ENCODE peak calls at places on chromosomes 6 and 20, in four cellular contexts. G is AG04449, C is HL-60, D is H9. S is an unnamed sample.

GRCh38 chr6:41712651-41713103 is 22.7 kb downstream of the TFEB start:
- DNase-seq in C (peak), G (no peak), D (no peak), S (no peak)

GRCh38 chr6:41638002-41638800 is at the start of gene MDFI:
- DNase-seq in C (no peak), D (peak), G (no peak), S (no peak)

GRCh38 chr20:40160151-40160550 is 528.9 kb downstream of the MAFB start:
- DNase-seq in G (no peak), C (peak), D (peak), S (peak)

GRCh38 chr6:153145591-153145990 is 14.5 kb upstream of the RGS17 start:
- DNase-seq in C (no peak), G (no peak), D (peak), S (no peak)

GRCh38 chr20:57749131-57749690 is 39.4 kb upstream of the PMEPA1 start:
- DNase-seq in G (no peak), D (no peak), C (no peak), S (no peak)

GRCh38 chr6:139597781-139598368 is 223.4 kb upstream of the CITED2 start:
- DNase-seq in C (no peak), G (peak), D (no peak), S (no peak)

GRCh38 chr6:25689966-25690365 is 38.0 kb downstream of the SCGN start:
- DNase-seq in C (no peak), G (no peak), D (no peak), S (no peak)

GRCh38 chr6:9404351-9405146 is 969.2 kb upstream of the SLC35B3 start:
- DNase-seq in D (no peak), C (no peak), G (no peak), S (no peak)

GRCh38 chr6:166241974-166242373 is 66.2 kb downstream of the PRR18 start:
- DNase-seq in G (no peak), C (no peak), D (no peak), S (no peak)

GRCh38 chr6:19925533-19925932 is 88.4 kb downstream of the ID4 start:
- DNase-seq in D (no peak), G (no peak), C (no peak), S (no peak)

GRCh38 chr6:42974919-42975505 is 4.0 kb downstream of the PEX6 start:
- DNase-seq in D (no peak), C (no peak), G (no peak), S (no peak)

GRCh38 chr6:15550724-15551123 is 112.1 kb downstream of the DTNBP1 start:
- DNase-seq in G (no peak), D (no peak), C (no peak), S (no peak)

GRCh38 chr6:28940294-28940858 is 16.6 kb upstream of the TRIM27 start:
- DNase-seq in C (no peak), D (peak), G (no peak), S (peak)

GRCh38 chr6:79421001-79421411 is 116.2 kb downstream of the LCA5 start:
- DNase-seq in D (no peak), G (peak), C (no peak), S (no peak)

GRCh38 chr20:4443016-4443415 is 278.7 kb upstream of the PRND start:
- DNase-seq in D (no peak), G (no peak), C (no peak), S (no peak)

GRCh38 chr20:38143646-38144554 is 21.2 kb downstream of the TGM2 start:
- DNase-seq in G (peak), D (no peak), C (peak), S (no peak)

GRCh38 chr6:55108469-55109130 is 65.7 kb upstream of the HCRTR2 start:
- DNase-seq in G (no peak), D (peak), C (no peak), S (peak)

GRCh38 chr6:29107758-29108157 is at the start of gene OR2J3:
- DNase-seq in C (no peak), D (no peak), G (no peak), S (no peak)

GRCh38 chr6:130322673-130323268 is 43.0 kb upstream of the TMEM200A start:
- DNase-seq in C (peak), G (peak), D (no peak), S (peak)

GRCh38 chr20:48742912-48743680 is 84.7 kb downstream of the PREX1 start:
- DNase-seq in C (no peak), G (no peak), D (no peak), S (no peak)

GRCh38 chr6:135655055-135655454 is 157.5 kb upstream of the AHI1 start:
- DNase-seq in C (no peak), D (no peak), G (no peak), S (no peak)

GRCh38 chr20:59403261-59403961 is 103.0 kb downstream of the EDN3 start:
- DNase-seq in D (peak), G (no peak), C (peak), S (peak)

GRCh38 chr6:25703005-25703404 is 51.0 kb downstream of the SCGN start:
- DNase-seq in G (no peak), C (no peak), D (no peak), S (no peak)

GRCh38 chr6:21831531-21832291 is 238.2 kb downstream of the SOX4 start:
- DNase-seq in G (peak), D (no peak), C (no peak), S (no peak)

GRCh38 chr6:7899046-7899888 is 11.3 kb downstream of the TXNDC5 start:
- DNase-seq in G (no peak), D (no peak), C (no peak), S (peak)

GRCh38 chr6:157537518-157537917 is 156.5 kb downstream of the ZDHHC14 start:
- DNase-seq in C (no peak), G (no peak), D (no peak), S (no peak)

GRCh38 chr6:3855866-3856265 is 6.7 kb downstream of the FAM50B start:
- DNase-seq in G (no peak), D (no peak), C (no peak), S (no peak)

GRCh38 chr6:147699637-147700036 is 191.1 kb downstream of the SAMD5 start:
- DNase-seq in G (no peak), C (no peak), D (no peak), S (no peak)

GRCh38 chr6:22108199-22108598 is 188.6 kb downstream of the PRL start:
- DNase-seq in G (no peak), C (no peak), D (no peak), S (no peak)

GRCh38 chr6:165119231-165120020 is 190.0 kb downstream of the C6orf118 start:
- DNase-seq in D (no peak), G (no peak), C (no peak), S (no peak)

GRCh38 chr6:90284745-90285481 is 11.7 kb downstream of the BACH2 start:
- DNase-seq in G (no peak), D (no peak), C (no peak), S (no peak)

GRCh38 chr20:32437391-32438074 is 79.4 kb downstream of the ASXL1 start:
- DNase-seq in D (no peak), G (no peak), C (no peak), S (no peak)
- TF ChIP-seq CTCF in D (peak), G (no peak), C (no peak), S (peak)

GRCh38 chr20:371755-372542 is 8.6 kb upstream of the TRIB3 start:
- DNase-seq in G (no peak), D (no peak), C (peak), S (no peak)
- TF ChIP-seq CTCF in G (no peak), D (no peak), C (no peak), S (no peak)

DNA sequence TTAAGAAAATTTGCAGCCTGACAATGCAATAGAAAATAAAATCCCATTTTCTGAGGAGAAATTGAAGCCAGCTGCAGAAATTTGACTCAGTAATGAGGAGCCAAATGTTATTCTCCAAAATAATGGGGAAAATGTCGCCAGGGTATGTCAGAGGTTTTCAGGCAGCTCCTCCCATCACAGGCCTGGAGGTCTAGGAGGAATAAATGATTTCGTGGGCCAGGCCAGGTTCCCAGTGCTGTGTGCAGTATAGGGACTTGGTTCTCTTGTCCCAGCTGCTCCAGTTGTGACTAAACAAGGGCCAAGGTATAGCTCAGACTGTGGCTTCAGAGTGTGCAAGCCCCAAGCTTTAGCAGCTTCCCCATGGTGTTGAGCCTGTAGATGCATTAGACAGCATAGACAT is 1240.8 kb upstream of the ADGRB3 start:
- DNase-seq in D (no peak), G (no peak), C (no peak), S (no peak)
- TF ChIP-seq CTCF in D (no peak), G (no peak), C (no peak), S (no peak)

DNA sequence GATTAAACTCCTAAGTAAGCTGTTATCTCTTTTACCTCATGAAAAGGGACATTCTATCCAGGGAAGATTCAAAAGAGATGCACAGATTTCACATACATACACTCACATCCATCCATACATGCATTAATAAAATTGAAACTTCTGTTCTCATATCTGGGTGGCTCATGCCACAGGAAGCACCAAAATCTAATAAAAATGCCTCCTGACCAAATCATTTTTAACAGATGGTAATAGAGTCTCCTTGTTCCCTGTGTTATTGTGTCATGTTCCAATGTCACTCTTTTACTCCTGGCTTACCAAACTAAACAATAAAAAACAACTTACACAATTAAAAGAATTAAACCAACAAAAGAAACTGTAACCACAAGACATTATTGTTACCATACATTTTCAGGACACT is 742.1 kb upstream of the MANEA start:
- DNase-seq in C (no peak), D (no peak), G (no peak), S (no peak)
- TF ChIP-seq CTCF in C (no peak), D (no peak), G (no peak), S (no peak)

DNA sequence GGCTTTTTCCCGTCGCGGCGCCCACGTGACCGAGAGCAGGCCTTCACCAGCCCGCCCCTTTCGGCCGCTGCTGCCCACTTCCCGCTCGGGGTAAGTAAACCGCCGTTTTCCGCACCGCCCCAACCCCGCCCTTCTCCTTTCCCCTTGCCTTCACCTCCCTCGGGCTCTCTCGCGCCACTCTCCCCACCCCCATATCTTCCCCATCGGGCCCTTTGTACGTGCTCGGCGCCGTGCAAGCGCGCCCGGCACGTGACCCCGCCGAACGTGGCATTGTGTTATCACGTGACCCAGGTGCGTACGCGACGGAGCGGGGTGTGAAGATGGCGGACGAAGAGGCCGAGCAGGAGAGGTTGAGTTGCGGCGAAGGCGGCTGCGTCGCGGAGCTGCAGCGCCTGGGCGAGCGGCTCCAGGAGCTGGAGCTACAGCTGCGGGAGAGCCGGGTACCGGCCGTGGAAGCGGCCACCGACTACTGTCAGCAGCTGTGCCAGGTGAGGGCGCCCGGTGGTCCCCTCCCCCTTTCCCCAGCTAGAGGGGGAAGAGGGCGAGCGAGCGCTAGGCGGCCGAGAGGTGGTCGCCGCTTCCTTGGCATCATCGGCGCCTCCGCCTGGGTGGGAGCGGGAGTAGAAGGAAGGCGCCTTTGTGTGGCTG is at the start of gene ZNF292:
- DNase-seq in D (peak), G (peak), C (peak), S (peak)
- TF ChIP-seq CTCF in D (peak), G (no peak), C (no peak), S (no peak)

DNA sequence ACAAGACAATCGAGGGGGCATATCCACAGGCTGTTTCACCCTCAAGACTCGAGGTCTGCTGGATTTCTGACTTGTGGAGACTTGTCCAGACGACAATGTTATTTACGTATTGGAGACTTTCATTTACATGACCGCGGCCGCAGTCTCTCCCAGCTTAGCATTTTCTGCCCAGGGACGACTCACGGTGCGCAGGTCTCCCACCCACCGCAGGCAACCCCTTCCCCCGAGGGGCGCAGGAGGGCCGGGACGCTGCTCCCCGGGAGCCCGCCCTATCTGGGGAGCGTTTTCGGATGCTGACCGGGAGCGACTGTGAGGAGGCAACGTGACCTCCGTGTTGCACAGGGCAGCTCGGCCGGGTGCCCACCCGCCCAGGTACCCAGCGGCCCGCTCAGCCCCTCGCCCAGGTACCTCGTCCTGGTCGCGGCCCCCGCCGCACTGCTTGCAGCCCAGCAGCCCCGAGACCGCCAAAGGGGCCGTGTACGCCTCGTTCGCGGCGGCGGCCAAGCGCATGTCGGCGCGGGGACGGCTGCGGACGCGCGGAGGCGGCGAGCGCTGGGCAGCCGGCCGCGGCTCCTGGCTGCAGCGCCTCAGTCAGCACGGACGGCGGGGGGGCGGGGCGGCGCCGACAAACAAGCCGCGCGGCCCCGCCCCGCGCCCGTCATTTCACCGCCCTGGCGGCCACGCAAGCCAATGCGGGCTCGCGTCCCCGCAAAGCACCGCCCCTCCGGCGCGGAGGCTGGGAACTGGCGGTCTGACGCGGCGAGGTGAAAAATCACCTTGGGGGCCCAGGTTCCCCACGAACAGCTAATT is 85.5 kb downstream of the SESN1 start:
- DNase-seq in C (peak), G (no peak), D (peak), S (peak)
- TF ChIP-seq CTCF in C (no peak), G (no peak), D (no peak), S (peak)

GRCh38 chr20:2206957-2207769 is 88.6 kb upstream of the TGM3 start:
- DNase-seq in D (peak), C (peak), G (no peak), S (peak)

GRCh38 chr20:2204021-2204420 is 91.8 kb upstream of the TGM3 start:
- DNase-seq in G (no peak), C (no peak), D (no peak), S (no peak)

GRCh38 chr20:2210646-2211556 is 84.9 kb upstream of the TGM3 start:
- DNase-seq in G (peak), D (no peak), C (peak), S (no peak)

GRCh38 chr20:2208897-2209296 is 86.9 kb upstream of the TGM3 start:
- DNase-seq in G (no peak), D (no peak), C (no peak), S (no peak)

GRCh38 chr20:2207770-2208097 is 88.1 kb upstream of the TGM3 start:
- DNase-seq in D (no peak), C (no peak), G (no peak), S (no peak)
- TF ChIP-seq CTCF in D (no peak), C (no peak), G (no peak), S (no peak)

GRCh38 chr20:44247676-44248419 is 740 bp downstream of the GDAP1L1 start:
- DNase-seq in D (peak), G (no peak), C (peak), S (peak)
- TF ChIP-seq CTCF in D (peak), G (peak), C (no peak), S (peak)

DNA sequence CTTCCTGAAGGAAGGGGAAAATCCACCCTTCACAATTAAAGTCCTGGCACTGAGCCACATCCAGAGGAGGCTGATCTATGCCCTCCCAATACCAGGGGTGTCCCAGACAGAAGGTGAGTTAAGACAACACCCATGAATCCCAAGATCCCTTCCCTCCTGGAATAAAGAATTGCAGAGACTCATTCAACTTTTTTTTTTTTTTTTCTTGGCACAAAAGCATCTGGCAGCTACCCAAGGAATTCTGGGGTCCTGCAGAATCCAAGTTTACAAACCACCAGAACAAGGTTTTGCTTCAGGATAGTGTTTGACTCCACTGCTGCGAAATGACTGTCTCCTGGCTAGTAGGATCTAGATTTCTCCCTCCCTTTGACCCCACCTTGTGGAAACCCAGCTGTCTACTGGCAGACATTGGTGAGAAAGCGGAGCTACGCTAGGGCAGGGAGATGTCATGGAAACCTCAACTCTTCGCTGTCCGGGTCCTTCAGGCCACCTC is 37.4 kb downstream of the JAG1 start:
- DNase-seq in G (no peak), C (no peak), D (no peak), S (no peak)
- TF ChIP-seq CTCF in G (no peak), C (no peak), D (no peak), S (no peak)

GRCh38 chr6:121794630-121795029 is 359.2 kb downstream of the GJA1 start:
- DNase-seq in C (no peak), D (no peak), G (peak), S (no peak)

DNA sequence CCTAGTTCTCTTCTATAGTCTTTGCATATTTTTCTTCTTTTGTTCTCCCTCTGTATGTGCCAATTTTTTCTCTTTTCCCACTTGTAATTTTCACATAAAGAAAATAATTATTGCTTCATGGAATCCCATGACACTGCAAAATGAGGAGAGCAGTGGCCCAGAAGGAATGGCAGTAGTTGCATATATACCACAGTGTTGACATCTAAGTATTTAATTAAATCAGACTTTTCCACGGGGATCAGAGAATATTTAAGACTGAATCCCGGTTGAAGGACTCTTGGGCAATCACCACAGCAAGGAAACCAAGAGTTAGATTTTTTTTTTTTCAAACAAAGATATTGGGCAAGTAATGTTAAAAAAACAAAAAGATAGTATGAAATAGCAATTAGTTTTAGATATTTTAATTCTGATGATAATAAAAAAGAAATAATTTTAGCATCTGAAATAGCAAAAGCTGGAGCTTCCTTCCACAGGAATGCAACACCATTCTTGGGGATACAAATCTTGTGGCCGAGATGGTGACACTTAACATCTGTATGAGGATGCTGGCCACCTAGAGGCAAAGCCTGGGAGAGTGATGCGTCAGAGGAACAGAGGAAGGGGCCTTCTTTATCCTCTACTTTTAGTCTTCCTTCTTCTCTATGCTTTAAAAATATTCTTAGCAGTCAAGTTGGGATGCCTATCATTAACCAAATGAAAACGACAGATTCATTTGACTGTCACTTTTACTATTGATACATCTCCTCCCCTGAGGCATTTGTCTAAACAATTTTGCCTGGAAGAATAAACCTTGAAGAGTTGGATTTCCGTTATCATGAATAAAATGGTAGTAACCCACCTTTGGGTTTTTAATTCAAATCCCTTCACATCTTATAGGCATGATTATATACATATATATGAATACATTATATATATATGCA is 356.2 kb downstream of the GJA1 start:
- DNase-seq in G (peak), D (peak), C (no peak), S (no peak)
- TF ChIP-seq CTCF in G (peak), D (peak), C (no peak), S (peak)

S was measured in glutamatergic neuron.